ENCODE peak calls at places on chromosomes 3 and 15, in ten cellular contexts. R, U, Q, L, B, E, J, D, W and C are unnamed samples.

GRCh38 chr15:37072181-37072580 is 28.2 kb downstream of the MEIS2 start:
- DNase-seq in R (no peak), U (no peak), Q (no peak), L (no peak), B (no peak), E (no peak), J (no peak), D (no peak), W (no peak), C (no peak)

GRCh38 chr3:112004187-112004586 is 5.5 kb downstream of the TAGLN3 start:
- DNase-seq in R (no peak), U (no peak), Q (no peak), L (no peak), B (no peak), E (no peak), J (no peak), D (no peak), W (no peak), C (no peak)

GRCh38 chr3:62558549-62559112 is 185.3 kb upstream of the FEZF2 start:
- DNase-seq in R (peak), U (peak), Q (peak), L (no peak), B (peak), E (peak), J (no peak), D (peak), W (peak), C (no peak)

GRCh38 chr3:47007001-47007400 is 27.5 kb downstream of the NBEAL2 start:
- DNase-seq in R (no peak), U (no peak), Q (no peak), L (no peak), B (no peak), E (no peak), J (no peak), D (no peak), W (no peak), C (no peak)

GRCh38 chr3:85576091-85576690 is 617.4 kb downstream of the CADM2 start:
- DNase-seq in R (peak), U (peak), Q (peak), L (peak), B (peak), E (peak), J (peak), D (peak), W (peak), C (peak)

GRCh38 chr3:177607596-177607995 is 410.3 kb upstream of the TBL1XR1 start:
- DNase-seq in R (no peak), U (no peak), Q (no peak), L (no peak), B (no peak), E (no peak), J (no peak), D (no peak), W (no peak), C (no peak)

GRCh38 chr3:157618075-157618760 is 115.0 kb upstream of the VEPH1 start:
- DNase-seq in R (peak), U (peak), Q (no peak), L (peak), B (no peak), E (peak), J (no peak), D (no peak), W (no peak), C (peak)

GRCh38 chr3:47641739-47642138 is 63.1 kb upstream of the CSPG5 start:
- DNase-seq in R (no peak), U (no peak), Q (no peak), L (no peak), B (no peak), E (no peak), J (no peak), D (no peak), W (no peak), C (no peak)

GRCh38 chr3:69143605-69144004 is 21.2 kb upstream of the LMOD3 start:
- DNase-seq in R (no peak), U (peak), Q (no peak), L (no peak), B (no peak), E (no peak), J (no peak), D (no peak), W (no peak), C (peak)

GRCh38 chr15:72272997-72273352 is 621 bp upstream of the PARP6 start:
- DNase-seq in R (no peak), U (no peak), Q (no peak), L (no peak), B (no peak), E (no peak), J (no peak), D (no peak), W (no peak), C (no peak)
- TF ChIP-seq CTCF in R (no peak), U (no peak), Q (no peak), L (no peak), B (no peak), E (no peak), J (peak), D (no peak), W (peak), C (no peak)

DNA sequence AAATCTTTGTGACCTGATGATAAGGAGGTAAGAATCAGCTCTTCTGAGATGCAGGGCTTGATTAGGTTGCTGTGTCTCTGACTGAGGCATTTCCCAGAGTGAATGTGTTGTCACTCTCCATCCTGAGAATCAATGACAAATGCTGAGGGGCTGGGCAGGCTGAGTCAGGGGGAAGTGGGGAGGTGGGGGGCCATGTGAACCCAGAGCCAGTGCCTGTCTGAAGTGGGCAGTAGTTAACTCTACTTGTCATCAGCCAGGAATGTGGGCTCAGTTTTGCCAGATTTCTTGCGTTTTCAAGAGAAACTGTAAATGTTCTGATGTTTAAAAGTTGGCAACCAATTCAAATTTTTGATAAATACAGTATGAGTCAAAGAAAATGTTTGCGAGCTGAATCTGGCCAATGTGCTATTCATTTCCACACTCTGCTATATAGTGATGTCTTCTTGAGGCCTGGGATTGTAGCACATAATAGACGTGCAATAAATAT is 3.1 kb upstream of the BNC1 start:
- DNase-seq in R (no peak), U (peak), Q (no peak), L (peak), B (no peak), E (no peak), J (no peak), D (no peak), W (no peak), C (peak)
- TF ChIP-seq CTCF in R (no peak), U (no peak), Q (no peak), L (no peak), B (no peak), E (no peak), J (no peak), D (no peak), W (no peak), C (no peak)

DNA sequence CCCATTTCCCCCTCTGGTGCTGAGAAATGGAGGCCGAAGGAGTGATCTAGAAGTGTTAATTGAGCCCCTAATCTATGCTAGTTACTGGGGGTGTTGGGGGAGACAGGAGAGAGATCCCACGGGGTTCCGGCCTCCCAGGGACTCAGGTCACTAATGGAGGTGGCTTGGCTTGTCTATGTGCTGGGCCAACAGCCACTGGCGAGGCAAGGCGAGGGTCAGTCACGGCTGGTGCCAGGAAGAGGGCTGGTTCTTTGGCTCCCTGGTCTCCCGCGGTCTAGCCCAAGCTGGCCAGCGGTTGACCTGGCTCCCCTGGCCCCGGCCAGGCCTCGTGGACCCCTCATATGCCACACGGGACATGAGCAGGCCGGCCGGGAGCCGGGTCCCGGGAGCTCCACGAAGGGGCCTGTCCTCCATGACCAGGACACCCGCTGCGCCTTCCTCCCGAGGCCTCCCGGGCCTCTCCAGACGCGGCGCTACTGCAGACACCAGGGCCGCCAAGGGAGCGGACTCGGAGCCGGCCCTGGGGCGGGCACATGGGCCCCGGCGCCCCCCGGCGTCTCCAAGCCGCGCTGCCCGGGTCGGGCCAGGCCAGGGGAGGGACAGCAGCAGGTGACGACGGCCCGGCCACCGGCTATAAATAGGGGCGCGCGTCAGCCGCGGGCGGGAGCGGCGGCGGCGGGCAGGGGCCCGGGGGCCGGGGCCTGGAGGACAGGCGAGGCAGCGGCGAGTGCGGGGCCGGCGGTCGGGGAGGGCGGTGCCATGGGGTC is at the start of gene ALPK3:
- DNase-seq in R (no peak), U (no peak), Q (peak), L (no peak), B (peak), E (no peak), J (peak), D (peak), W (peak), C (no peak)
- TF ChIP-seq CTCF in R (no peak), U (no peak), Q (no peak), L (no peak), B (no peak), E (no peak), J (no peak), D (no peak), W (peak), C (no peak)

GRCh38 chr3:105495021-105495420 is 128.3 kb downstream of the ALCAM start:
- DNase-seq in R (no peak), U (no peak), Q (no peak), L (no peak), B (no peak), E (no peak), J (no peak), D (no peak), W (no peak), C (no peak)
- TF ChIP-seq CTCF in R (no peak), U (no peak), Q (no peak), L (peak), B (no peak), E (no peak), J (no peak), D (no peak), W (no peak), C (no peak)

DNA sequence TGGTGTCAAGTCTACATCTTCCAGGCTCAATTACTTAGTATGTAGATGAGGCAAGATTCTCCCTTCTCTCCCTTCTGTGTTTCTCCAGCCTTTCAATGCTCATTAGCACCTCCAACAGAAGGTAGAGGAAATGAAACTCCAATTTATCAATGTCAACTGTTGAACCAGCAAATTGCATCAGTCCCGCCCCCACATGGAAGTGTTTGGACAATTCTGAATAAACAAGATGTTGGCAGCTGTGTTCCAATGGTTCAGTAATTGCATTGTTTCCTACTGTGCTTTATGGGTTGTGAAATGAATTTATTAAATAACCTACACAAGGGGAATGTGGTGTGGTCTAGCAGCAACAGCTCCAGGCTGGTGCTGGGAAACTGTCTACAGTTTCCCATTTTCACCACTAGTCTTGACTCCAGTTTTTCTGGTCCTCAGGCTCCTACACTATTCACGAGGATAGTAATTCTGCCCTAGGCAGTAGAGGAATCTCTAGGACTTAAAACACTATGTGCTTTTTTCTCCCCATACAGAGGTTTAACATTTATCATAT is 91.9 kb downstream of the MB21D2 start:
- DNase-seq in R (peak), U (peak), Q (no peak), L (no peak), B (no peak), E (peak), J (no peak), D (no peak), W (no peak), C (no peak)
- TF ChIP-seq CTCF in R (no peak), U (no peak), Q (no peak), L (peak), B (no peak), E (peak), J (no peak), D (no peak), W (peak), C (no peak)

GRCh38 chr15:101181349-101181748 is 70.5 kb downstream of the CHSY1 start:
- DNase-seq in R (no peak), U (no peak), Q (no peak), L (no peak), B (no peak), E (no peak), J (no peak), D (no peak), W (no peak), C (no peak)
- TF ChIP-seq CTCF in R (no peak), U (no peak), Q (no peak), L (no peak), B (no peak), E (no peak), J (no peak), D (no peak), W (no peak), C (no peak)

GRCh38 chr3:127404614-127405598 is 117.1 kb upstream of the PRR20G start:
- DNase-seq in R (no peak), U (peak), Q (no peak), L (no peak), B (no peak), E (peak), J (no peak), D (no peak), W (no peak), C (no peak)
- TF ChIP-seq CTCF in R (no peak), U (no peak), Q (no peak), L (no peak), B (no peak), E (no peak), J (no peak), D (no peak), W (no peak), C (no peak)